ENCODE peak calls at places on chromosomes 13 and 19, in nine cellular contexts. One of them, this sample, is unnamed.

GRCh38 chr19:8567522-8568172 is 9.6 kb downstream of the MYO1F start:
- DNase-seq in stimulated activated CD4-positive, alpha-beta T cell treated with anti-CD3 and anti-CD28 coated beads, Interleukin-2, amount 100 ng/mL, for 48 hours: no peak
- DNase-seq in AG09319: no peak
- DNase-seq in NCI-H1105: no peak
- DNase-seq in endothelial cell: no peak
- DNase-seq in left ventricle myocardium superior: peak; percentile 45
- DNase-seq in NCI-H524 treated with DMSO at 0.1 percent for 48 hours: no peak
- DNase-seq in MM.1S: no peak
- DNase-seq in left cardiac atrium: peak; percentile 47
- DNase-seq in this sample: no peak

GRCh38 chr19:17703823-17704463 is 15.3 kb upstream of the MAP1S start:
- DNase-seq in stimulated activated CD4-positive, alpha-beta T cell treated with anti-CD3 and anti-CD28 coated beads, Interleukin-2, amount 100 ng/mL, for 48 hours: peak; percentile 71
- DNase-seq in AG09319: no peak
- DNase-seq in NCI-H1105: no peak
- DNase-seq in endothelial cell: peak; percentile 67
- DNase-seq in left ventricle myocardium superior: peak; percentile 68
- DNase-seq in NCI-H524 treated with DMSO at 0.1 percent for 48 hours: no peak
- DNase-seq in MM.1S: peak; percentile 19
- DNase-seq in left cardiac atrium: peak; percentile 51
- DNase-seq in this sample: peak; percentile 49

GRCh38 chr13:99970761-99971575 is 599 bp downstream of the ZIC5 start:
- DNase-seq in stimulated activated CD4-positive, alpha-beta T cell treated with anti-CD3 and anti-CD28 coated beads, Interleukin-2, amount 100 ng/mL, for 48 hours: no peak
- DNase-seq in AG09319: no peak
- DNase-seq in NCI-H1105: no peak
- DNase-seq in endothelial cell: peak; percentile 26
- DNase-seq in left ventricle myocardium superior: no peak
- DNase-seq in NCI-H524 treated with DMSO at 0.1 percent for 48 hours: no peak
- DNase-seq in MM.1S: no peak
- DNase-seq in left cardiac atrium: no peak
- DNase-seq in this sample: peak; percentile 84

GRCh38 chr19:42284066-42284501 is 15.0 kb downstream of the CIC start:
- DNase-seq in stimulated activated CD4-positive, alpha-beta T cell treated with anti-CD3 and anti-CD28 coated beads, Interleukin-2, amount 100 ng/mL, for 48 hours: peak; percentile 71
- DNase-seq in AG09319: peak; percentile 57
- DNase-seq in NCI-H1105: peak; percentile 65
- DNase-seq in endothelial cell: peak; percentile 54
- DNase-seq in left ventricle myocardium superior: peak; percentile 91
- DNase-seq in NCI-H524 treated with DMSO at 0.1 percent for 48 hours: no peak
- DNase-seq in MM.1S: peak; percentile 84
- DNase-seq in left cardiac atrium: peak; percentile 86
- DNase-seq in this sample: peak; percentile 73

GRCh38 chr19:32150605-32151004 is 194.8 kb upstream of the ZNF507 start:
- DNase-seq in stimulated activated CD4-positive, alpha-beta T cell treated with anti-CD3 and anti-CD28 coated beads, Interleukin-2, amount 100 ng/mL, for 48 hours: no peak
- DNase-seq in AG09319: no peak
- DNase-seq in NCI-H1105: no peak
- DNase-seq in endothelial cell: no peak
- DNase-seq in left ventricle myocardium superior: no peak
- DNase-seq in NCI-H524 treated with DMSO at 0.1 percent for 48 hours: no peak
- DNase-seq in MM.1S: no peak
- DNase-seq in left cardiac atrium: no peak
- DNase-seq in this sample: no peak

GRCh38 chr19:49590971-49591730 is at the start of gene PRR12:
- DNase-seq in stimulated activated CD4-positive, alpha-beta T cell treated with anti-CD3 and anti-CD28 coated beads, Interleukin-2, amount 100 ng/mL, for 48 hours: peak; percentile 46
- DNase-seq in AG09319: no peak
- DNase-seq in NCI-H1105: peak; percentile 64
- DNase-seq in endothelial cell: peak; percentile 45
- DNase-seq in left ventricle myocardium superior: peak; percentile 77
- DNase-seq in NCI-H524 treated with DMSO at 0.1 percent for 48 hours: peak; percentile 29
- DNase-seq in MM.1S: peak; percentile 78
- DNase-seq in left cardiac atrium: peak; percentile 68
- DNase-seq in this sample: peak; percentile 59

GRCh38 chr13:85828094-85828684 is 29.0 kb upstream of the SLITRK6 start:
- DNase-seq in stimulated activated CD4-positive, alpha-beta T cell treated with anti-CD3 and anti-CD28 coated beads, Interleukin-2, amount 100 ng/mL, for 48 hours: no peak
- DNase-seq in AG09319: no peak
- DNase-seq in NCI-H1105: no peak
- DNase-seq in endothelial cell: no peak
- DNase-seq in left ventricle myocardium superior: no peak
- DNase-seq in NCI-H524 treated with DMSO at 0.1 percent for 48 hours: no peak
- DNase-seq in MM.1S: peak; percentile 42
- DNase-seq in left cardiac atrium: no peak
- DNase-seq in this sample: no peak

GRCh38 chr13:47175172-47175806 is 278.4 kb upstream of the HTR2A start:
- DNase-seq in stimulated activated CD4-positive, alpha-beta T cell treated with anti-CD3 and anti-CD28 coated beads, Interleukin-2, amount 100 ng/mL, for 48 hours: no peak
- DNase-seq in AG09319: peak; percentile 40
- DNase-seq in NCI-H1105: no peak
- DNase-seq in endothelial cell: no peak
- DNase-seq in left ventricle myocardium superior: no peak
- DNase-seq in NCI-H524 treated with DMSO at 0.1 percent for 48 hours: no peak
- DNase-seq in MM.1S: no peak
- DNase-seq in left cardiac atrium: no peak
- DNase-seq in this sample: no peak

GRCh38 chr19:50695251-50696064 is 24.1 kb downstream of the SHANK1 start:
- DNase-seq in stimulated activated CD4-positive, alpha-beta T cell treated with anti-CD3 and anti-CD28 coated beads, Interleukin-2, amount 100 ng/mL, for 48 hours: peak; percentile 30
- DNase-seq in AG09319: no peak
- DNase-seq in NCI-H1105: peak; percentile 52
- DNase-seq in endothelial cell: peak; percentile 25
- DNase-seq in left ventricle myocardium superior: peak; percentile 41
- DNase-seq in NCI-H524 treated with DMSO at 0.1 percent for 48 hours: peak; percentile 47
- DNase-seq in MM.1S: no peak
- DNase-seq in left cardiac atrium: no peak
- DNase-seq in this sample: peak; percentile 84

GRCh38 chr13:102318233-102318632 is 83.6 kb downstream of the FGF14 start:
- DNase-seq in stimulated activated CD4-positive, alpha-beta T cell treated with anti-CD3 and anti-CD28 coated beads, Interleukin-2, amount 100 ng/mL, for 48 hours: no peak
- DNase-seq in AG09319: no peak
- DNase-seq in NCI-H1105: no peak
- DNase-seq in endothelial cell: no peak
- DNase-seq in left ventricle myocardium superior: no peak
- DNase-seq in NCI-H524 treated with DMSO at 0.1 percent for 48 hours: no peak
- DNase-seq in MM.1S: no peak
- DNase-seq in left cardiac atrium: peak; percentile 18
- DNase-seq in this sample: no peak

GRCh38 chr13:42906257-42906656 is 85.8 kb downstream of the EPSTI1 start:
- DNase-seq in stimulated activated CD4-positive, alpha-beta T cell treated with anti-CD3 and anti-CD28 coated beads, Interleukin-2, amount 100 ng/mL, for 48 hours: no peak
- DNase-seq in AG09319: no peak
- DNase-seq in NCI-H1105: no peak
- DNase-seq in endothelial cell: no peak
- DNase-seq in left ventricle myocardium superior: no peak
- DNase-seq in NCI-H524 treated with DMSO at 0.1 percent for 48 hours: no peak
- DNase-seq in MM.1S: no peak
- DNase-seq in left cardiac atrium: no peak
- DNase-seq in this sample: no peak

This sample was measured in WERI-Rb-1.